ENCODE peak calls at places on chromosomes 7 and 10, in four cellular contexts. O is right atrium auricular region, I is hepatocyte, P is astrocyte. T is an unnamed sample.

GRCh38 chr10:30986027-30986672 is 45.5 kb downstream of the ZNF438 start:
- DNase-seq in O (no peak), I (no peak), P (peak; percentile 43), T (no peak)

GRCh38 chr10:47181057-47181849 is 118.7 kb upstream of the GDF10 start:
- DNase-seq in O (peak; percentile 23), I (no peak), P (no peak), T (no peak)

GRCh38 chr7:95596183-95597135 is at the start of gene PDK4:
- DNase-seq in O (peak; percentile 99), I (peak; percentile 84), P (peak; percentile 19), T (peak; percentile 94)

GRCh38 chr10:16155761-16156322 is 281.0 kb upstream of the PTER start:
- DNase-seq in O (no peak), I (peak; percentile 8), P (no peak), T (no peak)

GRCh38 chr10:49550563-49550962 is 11.6 kb upstream of the ERCC6 start:
- DNase-seq in O (no peak), I (no peak), P (peak; percentile 89), T (no peak)

GRCh38 chr10:3228610-3228945 is 56.0 kb upstream of the PITRM1 start:
- DNase-seq in O (no peak), I (no peak), P (no peak), T (no peak)

GRCh38 chr7:1611708-1612241 is 41.9 kb upstream of the PSMG3 start:
- DNase-seq in O (no peak), I (peak; percentile 58), P (peak; percentile 92), T (no peak)

GRCh38 chr10:8778713-8779112 is 724.2 kb downstream of the GATA3 start:
- DNase-seq in O (no peak), I (peak; percentile 15), P (no peak), T (no peak)

GRCh38 chr10:96565774-96566173 is 21.0 kb downstream of the TM9SF3 start:
- DNase-seq in O (no peak), I (no peak), P (peak; percentile 70), T (no peak)

GRCh38 chr7:44979481-44980392 is 922 bp upstream of the MYO1G start:
- DNase-seq in O (no peak), I (no peak), P (no peak), T (no peak)

GRCh38 chr10:33126742-33127141 is 168.7 kb upstream of the ITGB1 start:
- DNase-seq in O (no peak), I (no peak), P (no peak), T (no peak)

GRCh38 chr7:90660819-90661218 is 64.7 kb downstream of the CDK14 start:
- DNase-seq in O (no peak), I (no peak), P (no peak), T (no peak)

GRCh38 chr10:124996854-124997215 is 54.9 kb downstream of the ZRANB1 start:
- DNase-seq in O (peak; percentile 56), I (no peak), P (no peak), T (no peak)

GRCh38 chr7:100604976-100605911 is 3.1 kb downstream of the PCOLCE start:
- DNase-seq in O (no peak), I (peak; percentile 73), P (no peak), T (peak; percentile 68)

GRCh38 chr10:56383806-56384205 is 22.7 kb upstream of the ZWINT start:
- DNase-seq in O (no peak), I (no peak), P (no peak), T (no peak)

GRCh38 chr7:37493123-37493522 is 44.5 kb upstream of the ELMO1 start:
- DNase-seq in O (no peak), I (no peak), P (no peak), T (no peak)

GRCh38 chr10:23525406-23525805 is 86.5 kb downstream of the OTUD1 start:
- DNase-seq in O (no peak), I (peak; percentile 11), P (no peak), T (peak; percentile 20)

GRCh38 chr10:29532256-29532878 is 102.4 kb downstream of the SVIL start:
- DNase-seq in O (no peak), I (no peak), P (no peak), T (no peak)

GRCh38 chr7:102291056-102291915 is 4.6 kb downstream of the SH2B2 start:
- DNase-seq in O (no peak), I (no peak), P (no peak), T (no peak)

GRCh38 chr7:33895025-33895804 is 10.1 kb upstream of the BMPER start:
- DNase-seq in O (peak; percentile 88), I (peak; percentile 89), P (peak; percentile 52), T (peak; percentile 87)

GRCh38 chr7:105028004-105028403 is 14.0 kb downstream of the KMT2E start:
- DNase-seq in O (no peak), I (no peak), P (no peak), T (no peak)

GRCh38 chr10:21721000-21721670 is 187.1 kb downstream of the MLLT10 start:
- DNase-seq in O (no peak), I (no peak), P (peak; percentile 36), T (no peak)

GRCh38 chr10:69750011-69750373 is 51.7 kb upstream of the COL13A1 start:
- DNase-seq in O (no peak), I (no peak), P (no peak), T (no peak)

GRCh38 chr7:138875794-138876193 is 77.8 kb upstream of the ATP6V0A4 start:
- DNase-seq in O (no peak), I (no peak), P (peak; percentile 98), T (no peak)

GRCh38 chr10:78973901-78974408 is 94.8 kb upstream of the ZMIZ1 start:
- DNase-seq in O (peak; percentile 76), I (peak; percentile 80), P (peak; percentile 65), T (peak; percentile 82)

GRCh38 chr10:124685251-124685650 is 58.9 kb downstream of the FAM53B start:
- DNase-seq in O (no peak), I (no peak), P (no peak), T (no peak)

GRCh38 chr10:77710759-77711682 is 73.4 kb upstream of the KCNMA1 start:
- DNase-seq in O (peak; percentile 62), I (peak; percentile 84), P (no peak), T (peak; percentile 79)

GRCh38 chr7:87151002-87151505 is 1.2 kb upstream of the DMTF1 start:
- DNase-seq in O (no peak), I (no peak), P (no peak), T (no peak)

GRCh38 chr7:30549933-30550493 is 44.7 kb upstream of the GARS1 start:
- DNase-seq in O (no peak), I (no peak), P (no peak), T (no peak)

GRCh38 chr7:47937065-47937687 is 11.1 kb downstream of the PKD1L1 start:
- DNase-seq in O (no peak), I (no peak), P (no peak), T (no peak)

GRCh38 chr7:138918176-138918575 is 63.0 kb downstream of the KIAA1549 start:
- DNase-seq in O (no peak), I (no peak), P (no peak), T (no peak)

GRCh38 chr7:70384891-70385290 is 747.1 kb upstream of the GALNT17 start:
- DNase-seq in O (no peak), I (peak; percentile 32), P (peak; percentile 94), T (no peak)

GRCh38 chr10:101749033-101749432 is 26.9 kb downstream of the FGF8 start:
- DNase-seq in O (no peak), I (no peak), P (no peak), T (no peak)

GRCh38 chr7:67311901-67312300 is 315.3 kb downstream of the TYW1 start:
- DNase-seq in O (no peak), I (no peak), P (peak; percentile 85), T (no peak)
- H3K9me3 ChIP-seq in O (no peaks in the 10 kb centered on the region), I (no peaks in the 10 kb centered on the region), P (no peaks in the 10 kb centered on the region), T (no peaks in the 10 kb centered on the region)

GRCh38 chr7:56471811-56472210 is 355.6 kb upstream of the NUPR2 start:
- DNase-seq in O (no peak), I (no peak), P (no peak), T (no peak)

GRCh38 chr7:56479136-56479535 is 362.9 kb upstream of the NUPR2 start:
- DNase-seq in O (no peak), I (no peak), P (no peak), T (no peak)

GRCh38 chr7:56479748-56480147 is 363.5 kb upstream of the NUPR2 start:
- DNase-seq in O (no peak), I (no peak), P (no peak), T (no peak)

GRCh38 chr7:56474271-56474670 is 358.1 kb upstream of the NUPR2 start:
- DNase-seq in O (no peak), I (no peak), P (no peak), T (no peak)
- H3K9me3 ChIP-seq in O (peaks cover 20% of the 10 kb centered on the region), I (peaks cover 7% of the 10 kb centered on the region), P (peaks cover 49% of the 10 kb centered on the region), T (no peaks in the 10 kb centered on the region)

DNA sequence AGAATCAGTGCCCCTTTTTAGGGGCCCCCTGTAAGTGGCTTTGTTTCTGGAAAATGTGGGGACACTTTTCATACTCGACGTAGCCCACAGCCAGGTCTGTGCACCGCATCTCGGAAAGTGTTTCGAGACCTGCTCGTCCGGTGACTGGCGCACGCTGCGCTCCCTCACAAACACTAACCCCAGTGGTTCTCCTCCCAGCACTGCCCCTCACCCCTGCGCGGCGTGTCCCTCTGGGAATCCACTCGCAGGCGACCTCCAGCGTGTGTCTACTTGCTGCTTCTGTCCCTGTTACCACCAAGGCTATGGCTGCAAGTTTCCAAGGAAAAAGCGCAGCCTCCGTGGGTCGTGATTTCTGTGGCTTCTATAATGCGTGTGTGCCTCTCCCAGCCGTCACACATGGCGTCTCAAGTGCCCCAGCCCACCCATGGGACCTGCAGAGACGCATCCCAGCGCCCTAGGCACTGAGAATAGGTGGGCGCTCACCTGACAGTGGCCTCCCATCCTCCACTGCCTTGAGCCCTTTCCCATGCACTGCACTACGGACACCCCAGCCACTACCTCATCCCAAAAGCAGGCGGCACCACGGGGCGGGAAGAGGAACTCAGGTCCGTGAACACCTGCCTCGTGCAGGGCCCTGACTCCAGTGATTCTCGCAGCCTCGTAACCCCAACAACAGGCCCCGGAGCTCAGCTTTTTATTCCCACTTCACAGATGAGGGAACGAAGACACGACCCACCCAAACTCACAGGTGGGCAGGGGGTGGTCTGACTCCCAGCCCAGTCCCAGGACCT is 49.3 kb downstream of the PTPRN2 start:
- DNase-seq in O (no peak), I (no peak), P (no peak), T (no peak)
- H3K9me3 ChIP-seq in O (no peaks in the 10 kb centered on the region), I (no peaks in the 10 kb centered on the region), P (peaks cover 3% of the 10 kb centered on the region), T (no peaks in the 10 kb centered on the region)

DNA sequence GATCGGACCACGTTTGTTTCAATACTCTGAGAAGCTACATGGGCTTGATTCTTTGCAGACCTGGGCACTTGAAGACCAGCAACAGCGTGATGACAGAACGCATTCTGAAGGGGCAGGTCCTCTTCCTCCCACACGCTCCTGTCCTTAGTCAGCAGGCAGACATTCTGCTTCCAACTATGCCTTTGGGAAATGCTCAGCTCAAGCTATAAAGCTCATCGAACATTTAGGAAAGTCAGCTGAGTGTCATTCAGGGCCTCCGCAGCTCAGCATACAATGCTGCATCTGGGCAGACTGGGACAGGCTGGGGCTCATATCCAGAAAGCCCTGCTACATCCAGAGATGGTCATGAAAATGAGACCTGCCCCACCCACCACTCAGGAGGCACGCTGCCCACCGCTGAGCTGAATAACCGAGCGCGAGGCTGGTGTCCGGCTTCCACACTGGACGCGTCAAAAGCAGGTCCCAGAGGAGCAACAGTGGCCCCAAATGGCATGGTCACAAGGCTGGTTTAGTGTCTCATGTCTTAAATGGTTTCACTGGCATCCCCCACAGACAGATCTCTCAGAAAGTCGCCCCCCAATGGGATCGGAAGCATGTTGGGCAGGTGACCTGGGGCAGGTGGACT is 274.0 kb downstream of the DNAJB6 start:
- DNase-seq in O (no peak), I (no peak), P (peak; percentile 5), T (no peak)
- H3K9me3 ChIP-seq in O (no peaks in the 10 kb centered on the region), I (no peaks in the 10 kb centered on the region), P (no peaks in the 10 kb centered on the region), T (no peaks in the 10 kb centered on the region)

DNA sequence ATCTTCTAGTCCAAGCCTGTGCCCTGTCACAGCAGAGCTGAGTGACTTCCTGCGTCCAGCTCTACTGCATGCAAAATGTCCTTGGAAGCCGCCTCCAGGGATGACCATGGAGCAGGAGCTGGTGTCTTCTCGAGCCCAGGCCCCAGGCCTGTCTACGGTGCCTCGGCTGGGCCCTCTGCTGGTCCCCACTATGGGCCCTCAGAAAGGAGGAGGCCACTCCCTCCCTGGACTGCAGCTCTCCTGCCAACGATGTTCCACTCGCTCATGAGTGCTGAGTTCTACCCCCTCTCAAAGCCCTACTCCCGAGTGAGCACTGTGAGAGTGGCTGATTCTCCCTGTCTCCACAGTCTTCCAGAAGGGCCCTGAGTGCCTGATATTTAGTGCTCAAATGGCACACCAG is 504.9 kb downstream of the PTPRN2 start:
- DNase-seq in O (no peak), I (no peak), P (no peak), T (no peak)
- H3K9me3 ChIP-seq in O (no peaks in the 10 kb centered on the region), I (no peaks in the 10 kb centered on the region), P (peaks cover 20% of the 10 kb centered on the region), T (no peaks in the 10 kb centered on the region)